ENCODE peak calls at places on chromosomes 7 and 10, in nine cellular contexts. H is lung, L is GM23338, A is AG04450, C is brain microvascular endothelial cell, N is RWPE1, F is cardiac muscle cell, E is heart left ventricle, Q is neural crest cell. I is an unnamed sample.

GRCh38 chr10:131452926-131453771 is 141.6 kb upstream of the TCERG1L start:
- DNase-seq in C (no peak), F (peak), N (no peak), E (peak), L (peak), A (no peak), Q (peak), H (no peak), I (no peak)

GRCh38 chr10:123888751-123889150 is 2.9 kb downstream of the CPXM2 start:
- DNase-seq in F (no peak), N (no peak), C (no peak), L (no peak), H (no peak), A (no peak), Q (no peak), E (no peak), I (no peak)

GRCh38 chr7:1537631-1538412 is 7.3 kb downstream of the MAFK start:
- DNase-seq in F (peak), N (peak), Q (peak), A (peak), E (peak), C (peak), L (peak), H (peak), I (peak)

GRCh38 chr10:95374597-95375209 is 83.9 kb upstream of the PDLIM1 start:
- DNase-seq in H (peak), L (peak), E (peak), C (peak), F (peak), N (peak), A (peak), Q (peak), I (peak)

GRCh38 chr10:132102071-132102716 is 36.4 kb downstream of the JAKMIP3 start:
- DNase-seq in H (no peak), N (no peak), L (no peak), F (no peak), E (no peak), A (no peak), C (no peak), Q (no peak), I (no peak)

GRCh38 chr7:94266278-94266677 is 128.4 kb upstream of the COL1A2 start:
- DNase-seq in A (no peak), H (peak), F (peak), L (no peak), E (no peak), Q (no peak), C (no peak), N (peak), I (peak)

GRCh38 chr10:20446794-20447193 is 450.3 kb downstream of the NEBL start:
- DNase-seq in L (no peak), E (no peak), H (no peak), A (no peak), N (no peak), Q (no peak), F (no peak), C (no peak), I (no peak)

GRCh38 chr7:19538036-19538435 is 170.8 kb downstream of the POLR1F start:
- DNase-seq in N (no peak), A (no peak), E (no peak), L (peak), Q (no peak), H (no peak), F (peak), C (no peak), I (no peak)

GRCh38 chr7:41182782-41183181 is 520.1 kb downstream of the INHBA start:
- DNase-seq in Q (no peak), H (no peak), E (no peak), N (no peak), L (no peak), F (no peak), C (no peak), A (no peak), I (no peak)

GRCh38 chr7:37448057-37448636 is 517 bp downstream of the ELMO1 start:
- DNase-seq in H (no peak), L (peak), E (peak), F (no peak), A (no peak), N (no peak), C (no peak), Q (no peak), I (no peak)

GRCh38 chr7:40879941-40880558 is 745.2 kb downstream of the SUGCT start:
- DNase-seq in N (no peak), L (no peak), F (peak), H (no peak), Q (no peak), A (no peak), C (peak), E (no peak), I (no peak)

DNA sequence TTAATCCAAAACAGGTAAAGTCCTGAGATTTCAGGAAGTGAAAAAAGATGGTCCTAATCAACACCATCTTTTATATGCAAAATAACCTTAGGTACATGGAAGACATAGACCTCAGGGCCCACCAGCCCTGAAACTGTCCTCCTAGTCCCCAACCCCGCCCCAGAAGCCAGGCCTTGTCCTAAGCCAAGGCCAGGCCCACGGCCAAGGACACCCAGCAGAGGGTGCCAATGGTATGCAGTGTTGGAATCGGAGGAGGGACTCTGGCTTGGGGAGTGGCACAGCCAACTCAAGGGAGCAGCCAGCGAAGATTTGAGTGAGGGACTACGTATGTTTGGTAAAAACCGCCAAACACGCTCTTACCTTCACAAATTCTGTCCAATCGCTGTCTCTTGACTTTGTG is 96.7 kb downstream of the ZRANB1 start:
- DNase-seq in N (no peak), Q (no peak), E (peak), H (peak), F (no peak), C (no peak), L (peak), A (no peak), I (no peak)
- TF ChIP-seq CTCF in N (no peak), Q (no peak), E (peak), H (no peak), F (peak), C (peak), L (peak), A (peak), I (no peak)

GRCh38 chr7:142301923-142302550 is 44.2 kb upstream of the PRSS58 start:
- DNase-seq in H (no peak), C (no peak), F (no peak), E (no peak), L (peak), Q (no peak), A (no peak), N (peak), I (no peak)
- TF ChIP-seq CTCF in H (no peak), C (peak), F (peak), E (no peak), L (peak), Q (peak), A (peak), N (peak), I (no peak)

GRCh38 chr7:45685619-45686240 is 111.6 kb downstream of the ADCY1 start:
- DNase-seq in H (peak), F (no peak), E (no peak), Q (no peak), A (no peak), N (no peak), C (no peak), L (no peak), I (no peak)

GRCh38 chr7:45689011-45689796 is 115.0 kb downstream of the ADCY1 start:
- DNase-seq in N (peak), Q (no peak), C (peak), F (peak), E (no peak), A (peak), L (no peak), H (no peak), I (peak)

GRCh38 chr7:45687185-45687560 is 113.0 kb downstream of the ADCY1 start:
- DNase-seq in C (no peak), A (no peak), H (peak), L (no peak), N (no peak), E (no peak), F (no peak), Q (no peak), I (no peak)

GRCh38 chr7:45686441-45687184 is 112.4 kb downstream of the ADCY1 start:
- DNase-seq in H (peak), A (no peak), E (no peak), Q (no peak), C (no peak), N (no peak), F (no peak), L (no peak), I (no peak)

GRCh38 chr7:45687721-45688120 is 113.6 kb downstream of the ADCY1 start:
- DNase-seq in H (no peak), L (no peak), Q (no peak), N (no peak), C (no peak), E (no peak), A (no peak), F (no peak), I (no peak)
- TF ChIP-seq CTCF in H (no peak), L (no peak), Q (no peak), N (no peak), C (no peak), E (no peak), A (no peak), F (no peak), I (no peak)

GRCh38 chr10:53839437-53840039 is 961.5 kb downstream of the PCDH15 start:
- DNase-seq in C (no peak), F (peak), L (peak), A (no peak), N (peak), Q (no peak), E (no peak), H (no peak), I (no peak)

GRCh38 chr10:53846809-53847208 is 954.2 kb downstream of the PCDH15 start:
- DNase-seq in F (no peak), E (no peak), A (no peak), L (peak), C (no peak), Q (no peak), H (no peak), N (no peak), I (no peak)

GRCh38 chr10:53843691-53844362 is 957.2 kb downstream of the PCDH15 start:
- DNase-seq in A (no peak), Q (no peak), E (no peak), N (no peak), H (no peak), C (no peak), L (no peak), F (peak), I (no peak)

GRCh38 chr10:53840668-53841067 is 960.4 kb downstream of the PCDH15 start:
- DNase-seq in F (no peak), C (no peak), A (no peak), E (no peak), L (no peak), Q (no peak), H (no peak), N (no peak), I (no peak)

DNA sequence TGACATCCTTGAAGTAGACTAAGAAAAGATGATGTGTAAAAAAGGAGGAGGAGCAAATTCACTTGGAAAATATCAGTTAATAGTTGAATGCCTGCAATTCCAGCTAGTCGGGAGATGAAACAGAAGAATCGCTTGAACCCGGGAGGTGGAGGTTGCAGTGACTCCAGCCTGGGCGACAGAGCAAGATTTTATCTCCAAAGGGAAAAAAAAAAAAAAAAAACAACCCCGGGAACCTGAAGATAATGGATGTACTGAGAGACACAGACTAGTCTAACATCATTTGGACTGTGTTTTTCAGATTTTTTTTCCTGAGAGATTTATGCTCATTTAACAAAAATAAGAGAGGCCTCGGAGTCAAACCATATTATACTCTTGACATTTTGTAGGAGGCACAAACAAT is 959.3 kb downstream of the PCDH15 start:
- DNase-seq in A (no peak), E (no peak), Q (no peak), N (no peak), F (no peak), L (no peak), C (no peak), H (no peak), I (no peak)
- TF ChIP-seq CTCF in A (no peak), E (no peak), Q (no peak), N (no peak), F (no peak), L (no peak), C (no peak), H (no peak), I (no peak)

GRCh38 chr7:132516042-132516840 is 60.0 kb downstream of the PLXNA4 start:
- DNase-seq in H (no peak), Q (no peak), A (no peak), C (peak), N (peak), E (peak), F (peak), L (no peak), I (no peak)

GRCh38 chr7:132520591-132520990 is 55.7 kb downstream of the PLXNA4 start:
- DNase-seq in N (no peak), A (no peak), Q (no peak), L (no peak), H (no peak), C (no peak), E (no peak), F (no peak), I (no peak)

GRCh38 chr7:132519936-132520335 is 56.3 kb downstream of the PLXNA4 start:
- DNase-seq in Q (no peak), H (peak), C (no peak), L (no peak), E (no peak), F (peak), A (no peak), N (no peak), I (no peak)

GRCh38 chr7:132518839-132519173 is 57.5 kb downstream of the PLXNA4 start:
- DNase-seq in L (no peak), N (no peak), F (no peak), C (no peak), A (no peak), E (no peak), H (no peak), Q (no peak), I (no peak)

GRCh38 chr7:132518102-132518838 is 58.0 kb downstream of the PLXNA4 start:
- DNase-seq in C (no peak), N (peak), A (no peak), F (no peak), H (no peak), Q (peak), L (peak), E (no peak), I (no peak)
- TF ChIP-seq CTCF in C (peak), N (no peak), A (peak), F (peak), H (no peak), Q (peak), L (peak), E (no peak), I (peak)

DNA sequence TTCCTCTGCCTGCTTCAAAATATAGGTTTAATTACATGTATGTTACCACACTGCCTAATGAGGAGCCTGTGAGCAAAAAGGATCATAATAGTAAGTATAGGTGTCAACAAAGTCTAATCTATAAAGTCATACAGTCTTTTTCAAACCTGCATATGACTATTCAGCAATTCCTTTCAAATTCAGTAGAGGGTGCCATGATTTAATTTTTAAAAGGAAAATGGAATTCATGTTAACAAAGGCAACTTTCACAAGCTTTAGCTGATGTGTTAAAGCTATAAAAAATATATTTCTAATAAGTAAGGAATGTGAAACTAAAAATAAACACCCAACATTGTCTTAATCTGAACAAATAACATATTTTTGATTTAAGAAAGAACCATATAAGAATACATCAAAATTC is 52.1 kb downstream of the MPP7 start:
- DNase-seq in L (no peak), C (no peak), F (peak), A (no peak), N (peak), E (no peak), H (no peak), Q (no peak), I (no peak)
- TF ChIP-seq CTCF in L (peak), C (peak), F (peak), A (peak), N (peak), E (peak), H (no peak), Q (peak), I (peak)

I was measured in AG09319.